ENCODE peak calls at places on chromosomes 6 and 20, in six cellular contexts. One of them, this sample, is unnamed.

GRCh38 chr20:64116016-64116415 is 8.7 kb upstream of the NPBWR2 start:
- DNase-seq in right lobe of liver: peak
- DNase-seq in left ventricle myocardium inferior: no peak
- DNase-seq in hepatocyte: no peak
- DNase-seq in cardiac fibroblast: no peak
- DNase-seq in stomach: peak
- DNase-seq in this sample: no peak

GRCh38 chr6:25645916-25646315 is 6.1 kb upstream of the SCGN start:
- DNase-seq in hepatocyte: no peak
- DNase-seq in left ventricle myocardium inferior: no peak
- DNase-seq in right lobe of liver: no peak
- DNase-seq in stomach: no peak
- DNase-seq in cardiac fibroblast: no peak
- DNase-seq in this sample: no peak

GRCh38 chr6:125784365-125784764 is 6.4 kb upstream of the NCOA7 start:
- DNase-seq in right lobe of liver: no peak
- DNase-seq in left ventricle myocardium inferior: no peak
- DNase-seq in cardiac fibroblast: peak
- DNase-seq in stomach: no peak
- DNase-seq in hepatocyte: no peak
- DNase-seq in this sample: peak

GRCh38 chr6:166775180-166775922 is 148.3 kb upstream of the RPS6KA2 start:
- DNase-seq in right lobe of liver: no peak
- DNase-seq in hepatocyte: peak
- DNase-seq in stomach: peak
- DNase-seq in cardiac fibroblast: peak
- DNase-seq in left ventricle myocardium inferior: no peak
- DNase-seq in this sample: peak

GRCh38 chr20:19543114-19543513 is 214.9 kb upstream of the RIN2 start:
- DNase-seq in right lobe of liver: no peak
- DNase-seq in left ventricle myocardium inferior: no peak
- DNase-seq in hepatocyte: no peak
- DNase-seq in stomach: no peak
- DNase-seq in cardiac fibroblast: no peak
- DNase-seq in this sample: no peak

GRCh38 chr20:36149469-36149868 is 5.1 kb upstream of the EPB41L1 start:
- DNase-seq in cardiac fibroblast: no peak
- DNase-seq in right lobe of liver: peak
- DNase-seq in left ventricle myocardium inferior: peak
- DNase-seq in stomach: peak
- DNase-seq in hepatocyte: no peak
- DNase-seq in this sample: no peak

GRCh38 chr6:89509719-89510339 is 76.9 kb downstream of the ANKRD6 start:
- DNase-seq in hepatocyte: no peak
- DNase-seq in right lobe of liver: no peak
- DNase-seq in left ventricle myocardium inferior: no peak
- DNase-seq in cardiac fibroblast: no peak
- DNase-seq in stomach: peak
- DNase-seq in this sample: no peak

GRCh38 chr6:18823782-18824386 is 436.7 kb downstream of the RNF144B start:
- DNase-seq in stomach: no peak
- DNase-seq in hepatocyte: peak
- DNase-seq in left ventricle myocardium inferior: no peak
- DNase-seq in cardiac fibroblast: peak
- DNase-seq in right lobe of liver: no peak
- DNase-seq in this sample: peak

GRCh38 chr20:3777726-3778629 is 3.3 kb downstream of the SPEF1 start:
- DNase-seq in left ventricle myocardium inferior: peak
- DNase-seq in stomach: peak
- DNase-seq in right lobe of liver: no peak
- DNase-seq in hepatocyte: peak
- DNase-seq in cardiac fibroblast: peak
- DNase-seq in this sample: peak

GRCh38 chr20:59802471-59803221 is 130.8 kb downstream of the SYCP2 start:
- DNase-seq in right lobe of liver: no peak
- DNase-seq in left ventricle myocardium inferior: no peak
- DNase-seq in hepatocyte: no peak
- DNase-seq in cardiac fibroblast: no peak
- DNase-seq in stomach: no peak
- DNase-seq in this sample: no peak

GRCh38 chr20:20358801-20359200 is 9.1 kb upstream of the INSM1 start:
- DNase-seq in right lobe of liver: no peak
- DNase-seq in left ventricle myocardium inferior: no peak
- DNase-seq in stomach: no peak
- DNase-seq in cardiac fibroblast: no peak
- DNase-seq in hepatocyte: no peak
- DNase-seq in this sample: no peak

GRCh38 chr20:47273591-47274235 is 82.8 kb downstream of the ZMYND8 start:
- DNase-seq in cardiac fibroblast: peak
- DNase-seq in hepatocyte: no peak
- DNase-seq in stomach: no peak
- DNase-seq in right lobe of liver: no peak
- DNase-seq in left ventricle myocardium inferior: no peak
- DNase-seq in this sample: peak

GRCh38 chr6:119351005-119351394 is 1.4 kb upstream of the MAN1A1 start:
- DNase-seq in left ventricle myocardium inferior: no peak
- DNase-seq in stomach: no peak
- DNase-seq in right lobe of liver: no peak
- DNase-seq in cardiac fibroblast: peak
- DNase-seq in hepatocyte: peak
- DNase-seq in this sample: peak

GRCh38 chr20:18380908-18381529 is 85.8 kb downstream of the DZANK1 start:
- DNase-seq in cardiac fibroblast: no peak
- DNase-seq in stomach: no peak
- DNase-seq in right lobe of liver: no peak
- DNase-seq in hepatocyte: no peak
- DNase-seq in left ventricle myocardium inferior: no peak
- DNase-seq in this sample: no peak

GRCh38 chr20:6746901-6747609 is 20.4 kb upstream of the BMP2 start:
- DNase-seq in cardiac fibroblast: peak
- DNase-seq in stomach: no peak
- DNase-seq in left ventricle myocardium inferior: no peak
- DNase-seq in hepatocyte: no peak
- DNase-seq in right lobe of liver: no peak
- DNase-seq in this sample: peak

GRCh38 chr20:35601990-35602389 is 13.6 kb upstream of the SPAG4 start:
- DNase-seq in hepatocyte: no peak
- DNase-seq in right lobe of liver: no peak
- DNase-seq in left ventricle myocardium inferior: no peak
- DNase-seq in cardiac fibroblast: no peak
- DNase-seq in stomach: no peak
- DNase-seq in this sample: no peak

GRCh38 chr20:14951707-14952106 is 614.3 kb upstream of the FLRT3 start:
- DNase-seq in left ventricle myocardium inferior: no peak
- DNase-seq in stomach: no peak
- DNase-seq in cardiac fibroblast: no peak
- DNase-seq in right lobe of liver: no peak
- DNase-seq in hepatocyte: peak
- DNase-seq in this sample: peak

GRCh38 chr6:97133071-97133470 is 149.9 kb downstream of the MMS22L start:
- DNase-seq in left ventricle myocardium inferior: no peak
- DNase-seq in right lobe of liver: no peak
- DNase-seq in hepatocyte: no peak
- DNase-seq in cardiac fibroblast: peak
- DNase-seq in stomach: no peak
- DNase-seq in this sample: peak

GRCh38 chr20:44187763-44188709 is 1.0 kb upstream of the JPH2 start:
- DNase-seq in left ventricle myocardium inferior: no peak
- DNase-seq in right lobe of liver: no peak
- DNase-seq in hepatocyte: no peak
- DNase-seq in cardiac fibroblast: peak
- DNase-seq in stomach: no peak
- DNase-seq in this sample: no peak

GRCh38 chr6:155373276-155373675 is 59.0 kb upstream of the TFB1M start:
- DNase-seq in stomach: no peak
- DNase-seq in left ventricle myocardium inferior: no peak
- DNase-seq in hepatocyte: no peak
- DNase-seq in right lobe of liver: no peak
- DNase-seq in cardiac fibroblast: peak
- DNase-seq in this sample: peak

GRCh38 chr6:34671801-34672656 is 24.5 kb downstream of the ILRUN start:
- DNase-seq in stomach: no peak
- DNase-seq in cardiac fibroblast: peak
- DNase-seq in hepatocyte: no peak
- DNase-seq in left ventricle myocardium inferior: no peak
- DNase-seq in right lobe of liver: no peak
- DNase-seq in this sample: peak

GRCh38 chr6:128964233-128964755 is 81.4 kb downstream of the LAMA2 start:
- DNase-seq in left ventricle myocardium inferior: no peak
- DNase-seq in right lobe of liver: no peak
- DNase-seq in cardiac fibroblast: peak
- DNase-seq in hepatocyte: no peak
- DNase-seq in stomach: no peak
- DNase-seq in this sample: no peak

GRCh38 chr6:109236140-109237081 is 141.1 kb downstream of the CEP57L1 start:
- DNase-seq in stomach: no peak
- DNase-seq in cardiac fibroblast: no peak
- DNase-seq in left ventricle myocardium inferior: no peak
- DNase-seq in right lobe of liver: no peak
- DNase-seq in hepatocyte: peak
- DNase-seq in this sample: no peak
- TF ChIP-seq CTCF in stomach: no peak
- TF ChIP-seq CTCF in cardiac fibroblast: no peak
- TF ChIP-seq CTCF in left ventricle myocardium inferior: peak
- TF ChIP-seq CTCF in right lobe of liver: no peak
- TF ChIP-seq CTCF in hepatocyte: peak
- TF ChIP-seq CTCF in this sample: no peak

DNA sequence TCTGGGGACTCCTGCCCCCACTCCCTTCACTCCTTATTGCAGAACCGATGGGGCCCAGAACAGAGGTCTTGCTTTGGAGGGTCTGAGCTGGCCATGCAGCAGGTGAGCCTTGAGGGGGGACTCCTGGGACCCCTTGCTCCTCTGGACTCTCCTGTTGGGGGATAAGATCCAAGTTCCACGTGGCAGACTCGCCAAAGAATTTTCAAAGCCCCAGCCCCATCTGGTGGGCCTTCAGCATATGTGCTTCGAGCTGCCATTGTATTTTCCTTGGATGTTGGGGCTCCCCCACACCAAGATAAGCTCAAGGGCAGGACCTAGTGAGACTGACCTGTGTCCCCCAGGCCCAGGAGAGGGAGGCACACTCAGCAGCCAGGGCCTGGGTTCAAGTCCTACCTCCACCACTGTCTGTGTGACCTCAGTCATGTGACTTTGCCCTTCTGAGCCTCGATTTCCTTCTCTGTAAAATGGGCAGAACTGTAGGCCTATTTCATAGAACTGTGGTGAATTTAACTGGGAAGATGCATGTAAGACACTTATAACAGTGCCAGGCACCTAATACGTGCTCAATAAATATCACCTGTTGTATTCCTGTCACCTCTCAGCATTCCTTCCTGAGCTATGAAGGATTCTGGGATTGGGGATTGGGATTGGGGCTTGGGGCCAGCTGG is 115.5 kb downstream of the VEGFA start:
- DNase-seq in stomach: no peak
- DNase-seq in right lobe of liver: no peak
- DNase-seq in cardiac fibroblast: no peak
- DNase-seq in hepatocyte: no peak
- DNase-seq in left ventricle myocardium inferior: no peak
- DNase-seq in this sample: no peak
- TF ChIP-seq CTCF in stomach: no peak
- TF ChIP-seq CTCF in right lobe of liver: no peak
- TF ChIP-seq CTCF in cardiac fibroblast: no peak
- TF ChIP-seq CTCF in hepatocyte: no peak
- TF ChIP-seq CTCF in left ventricle myocardium inferior: no peak
- TF ChIP-seq CTCF in this sample: no peak

GRCh38 chr20:38805958-38806854 is 709 bp downstream of the PPP1R16B start:
- DNase-seq in left ventricle myocardium inferior: peak
- DNase-seq in cardiac fibroblast: no peak
- DNase-seq in stomach: no peak
- DNase-seq in hepatocyte: no peak
- DNase-seq in right lobe of liver: no peak
- DNase-seq in this sample: no peak
- TF ChIP-seq CTCF in left ventricle myocardium inferior: no peak
- TF ChIP-seq CTCF in cardiac fibroblast: no peak
- TF ChIP-seq CTCF in stomach: no peak
- TF ChIP-seq CTCF in hepatocyte: no peak
- TF ChIP-seq CTCF in right lobe of liver: no peak
- TF ChIP-seq CTCF in this sample: no peak

GRCh38 chr6:117480651-117481050 is 1.8 kb upstream of the DCBLD1 start:
- DNase-seq in stomach: no peak
- DNase-seq in cardiac fibroblast: no peak
- DNase-seq in hepatocyte: no peak
- DNase-seq in left ventricle myocardium inferior: no peak
- DNase-seq in right lobe of liver: no peak
- DNase-seq in this sample: no peak

GRCh38 chr6:117481926-117482239 is 591 bp upstream of the DCBLD1 start:
- DNase-seq in left ventricle myocardium inferior: no peak
- DNase-seq in right lobe of liver: no peak
- DNase-seq in stomach: no peak
- DNase-seq in hepatocyte: no peak
- DNase-seq in cardiac fibroblast: no peak
- DNase-seq in this sample: no peak

GRCh38 chr6:117482240-117483003 is at the start of gene DCBLD1:
- DNase-seq in right lobe of liver: peak
- DNase-seq in hepatocyte: peak
- DNase-seq in stomach: peak
- DNase-seq in left ventricle myocardium inferior: peak
- DNase-seq in cardiac fibroblast: peak
- DNase-seq in this sample: peak

GRCh38 chr6:117483004-117483644 is 650 bp downstream of the DCBLD1 start:
- DNase-seq in cardiac fibroblast: peak
- DNase-seq in left ventricle myocardium inferior: peak
- DNase-seq in stomach: peak
- DNase-seq in right lobe of liver: peak
- DNase-seq in hepatocyte: peak
- DNase-seq in this sample: peak

GRCh38 chr6:117481278-117481925 is 1.1 kb upstream of the DCBLD1 start:
- DNase-seq in hepatocyte: peak
- DNase-seq in left ventricle myocardium inferior: no peak
- DNase-seq in right lobe of liver: no peak
- DNase-seq in stomach: peak
- DNase-seq in cardiac fibroblast: no peak
- DNase-seq in this sample: no peak
- TF ChIP-seq CTCF in hepatocyte: no peak
- TF ChIP-seq CTCF in left ventricle myocardium inferior: no peak
- TF ChIP-seq CTCF in right lobe of liver: no peak
- TF ChIP-seq CTCF in stomach: no peak
- TF ChIP-seq CTCF in cardiac fibroblast: no peak
- TF ChIP-seq CTCF in this sample: no peak

DNA sequence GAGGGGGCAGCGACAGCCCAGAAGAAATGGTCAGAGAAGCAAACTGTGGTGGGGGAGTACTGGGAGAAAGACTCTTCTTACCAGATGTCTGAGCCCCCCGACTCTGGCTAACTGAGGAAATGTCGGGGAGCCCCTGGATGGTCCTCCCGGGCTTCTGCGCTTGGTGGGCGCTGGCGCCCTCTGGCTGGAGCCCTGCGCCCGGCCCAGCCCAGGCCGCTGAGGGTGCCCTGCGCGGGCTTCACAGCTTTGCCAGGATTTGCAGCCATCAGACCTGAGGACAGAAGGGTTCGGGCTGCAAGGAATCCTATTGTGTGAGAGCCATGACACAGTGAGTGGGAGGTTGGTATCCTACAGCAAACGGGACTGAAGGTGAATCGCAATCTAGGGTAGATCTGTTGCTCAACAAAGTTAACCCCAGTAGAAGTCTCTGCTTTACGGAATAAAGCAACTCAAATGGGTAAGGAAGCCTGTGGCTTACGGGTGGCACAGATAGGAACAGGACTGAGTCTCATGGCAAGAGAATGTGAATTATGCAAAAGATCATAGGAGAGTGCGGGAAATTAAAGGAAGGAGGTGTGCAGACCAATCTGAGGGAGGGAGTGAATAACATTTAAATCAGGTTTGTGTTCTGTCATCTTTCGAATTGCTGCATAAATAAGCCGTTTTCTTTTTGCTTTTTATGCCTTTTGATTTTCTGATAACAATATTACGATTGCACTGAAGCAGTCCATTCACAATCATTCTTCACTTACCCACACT is 719 bp upstream of the RCAN2 start:
- DNase-seq in left ventricle myocardium inferior: peak
- DNase-seq in stomach: peak
- DNase-seq in cardiac fibroblast: no peak
- DNase-seq in right lobe of liver: peak
- DNase-seq in hepatocyte: peak
- DNase-seq in this sample: peak
- TF ChIP-seq CTCF in left ventricle myocardium inferior: peak
- TF ChIP-seq CTCF in stomach: peak
- TF ChIP-seq CTCF in cardiac fibroblast: no peak
- TF ChIP-seq CTCF in right lobe of liver: peak
- TF ChIP-seq CTCF in hepatocyte: peak
- TF ChIP-seq CTCF in this sample: peak